ENCODE peak calls at places on chromosomes 12 and 14, in four cellular contexts. W, N, Q and G are unnamed samples.

GRCh38 chr12:132489078-132489601 is 811 bp upstream of the FBRSL1 start:
- DNase-seq in W (no peak), N (no peak), Q (peak; percentile 21), G (no peak)

GRCh38 chr12:47068539-47068938 is 10.9 kb upstream of the PCED1B start:
- DNase-seq in W (peak; percentile 50), N (peak; percentile 70), Q (no peak), G (no peak)

GRCh38 chr12:25372002-25372401 is 121.3 kb upstream of the KRAS start:
- DNase-seq in W (no peak), N (no peak), Q (no peak), G (no peak)

GRCh38 chr14:93957751-93958566 is 18.4 kb downstream of the ASB2 start:
- DNase-seq in W (no peak), N (no peak), Q (no peak), G (no peak)

GRCh38 chr12:133231001-133231400 is 4.7 kb downstream of the ANHX start:
- DNase-seq in W (no peak), N (no peak), Q (no peak), G (no peak)

GRCh38 chr12:90333384-90333783 is 621.6 kb downstream of the CCER1 start:
- DNase-seq in W (no peak), N (no peak), Q (no peak), G (no peak)

GRCh38 chr12:57760347-57760982 is 5.6 kb downstream of the MARCHF9 start:
- DNase-seq in W (peak; percentile 69), N (peak; percentile 52), Q (no peak), G (no peak)

GRCh38 chr14:63647696-63648410 is 6.2 kb upstream of the WDR89 start:
- DNase-seq in W (no peak), N (no peak), Q (no peak), G (peak; percentile 23)

GRCh38 chr12:112170376-112170775 is 45.0 kb downstream of the TRAFD1 start:
- DNase-seq in W (no peak), N (no peak), Q (no peak), G (no peak)

GRCh38 chr14:105087308-105087962 is 22.2 kb upstream of the GPR132 start:
- DNase-seq in W (peak; percentile 67), N (peak; percentile 40), Q (no peak), G (peak; percentile 56)

GRCh38 chr12:193282-193681 is 20.7 kb downstream of the SLC6A12 start:
- DNase-seq in W (no peak), N (no peak), Q (no peak), G (no peak)

GRCh38 chr14:73465833-73466532 is 7.6 kb upstream of the NUMB start:
- DNase-seq in W (no peak), N (no peak), Q (no peak), G (peak; percentile 59)

GRCh38 chr14:39229222-39229543 is 4.5 kb upstream of the MIA2 start:
- DNase-seq in W (no peak), N (no peak), Q (no peak), G (peak; percentile 7)

GRCh38 chr14:74491952-74492351 is 1.2 kb downstream of the NPC2 start:
- DNase-seq in W (no peak), N (no peak), Q (no peak), G (peak; percentile 40)

GRCh38 chr12:22990501-22990900 is 365.5 kb downstream of the ETNK1 start:
- DNase-seq in W (no peak), N (no peak), Q (no peak), G (no peak)

GRCh38 chr12:97426485-97427116 is 36.0 kb upstream of the RMST start:
- DNase-seq in W (peak; percentile 47), N (peak; percentile 41), Q (no peak), G (no peak)
- H3K14ac ChIP-seq in W (no peak overlapping the region), N (no peak overlapping the region), Q (no peak overlapping the region), G (no peak overlapping the region)

GRCh38 chr12:91729543-91729942 is 416.1 kb downstream of the BTG1 start:
- DNase-seq in W (no peak), N (no peak), Q (no peak), G (no peak)
- H3K14ac ChIP-seq in W (no peak overlapping the region), N (no peak overlapping the region), Q (no peak overlapping the region), G (no peak overlapping the region)

GRCh38 chr12:69417231-69417630 is 53.0 kb upstream of the FRS2 start:
- DNase-seq in W (no peak), N (no peak), Q (no peak), G (no peak)
- H3K14ac ChIP-seq in W (no peak overlapping the region), N (no peak overlapping the region), Q (no peak overlapping the region), G (peak overlapping the region; percentile 28)

GRCh38 chr12:50584135-50584534 is 79.3 kb downstream of the DIP2B start:
- DNase-seq in W (no peak), N (no peak), Q (no peak), G (no peak)

GRCh38 chr12:50579757-50580267 is 75.0 kb downstream of the DIP2B start:
- DNase-seq in W (no peak), N (no peak), Q (no peak), G (peak; percentile 60)

GRCh38 chr12:50580436-50580835 is 75.7 kb downstream of the DIP2B start:
- DNase-seq in W (no peak), N (no peak), Q (no peak), G (no peak)

GRCh38 chr12:50581226-50582184 is 76.7 kb downstream of the DIP2B start:
- DNase-seq in W (no peak), N (no peak), Q (no peak), G (peak; percentile 93)
- H3K14ac ChIP-seq in W (no peak overlapping the region), N (no peak overlapping the region), Q (no peak overlapping the region), G (peak overlapping the region; percentile 2)

DNA sequence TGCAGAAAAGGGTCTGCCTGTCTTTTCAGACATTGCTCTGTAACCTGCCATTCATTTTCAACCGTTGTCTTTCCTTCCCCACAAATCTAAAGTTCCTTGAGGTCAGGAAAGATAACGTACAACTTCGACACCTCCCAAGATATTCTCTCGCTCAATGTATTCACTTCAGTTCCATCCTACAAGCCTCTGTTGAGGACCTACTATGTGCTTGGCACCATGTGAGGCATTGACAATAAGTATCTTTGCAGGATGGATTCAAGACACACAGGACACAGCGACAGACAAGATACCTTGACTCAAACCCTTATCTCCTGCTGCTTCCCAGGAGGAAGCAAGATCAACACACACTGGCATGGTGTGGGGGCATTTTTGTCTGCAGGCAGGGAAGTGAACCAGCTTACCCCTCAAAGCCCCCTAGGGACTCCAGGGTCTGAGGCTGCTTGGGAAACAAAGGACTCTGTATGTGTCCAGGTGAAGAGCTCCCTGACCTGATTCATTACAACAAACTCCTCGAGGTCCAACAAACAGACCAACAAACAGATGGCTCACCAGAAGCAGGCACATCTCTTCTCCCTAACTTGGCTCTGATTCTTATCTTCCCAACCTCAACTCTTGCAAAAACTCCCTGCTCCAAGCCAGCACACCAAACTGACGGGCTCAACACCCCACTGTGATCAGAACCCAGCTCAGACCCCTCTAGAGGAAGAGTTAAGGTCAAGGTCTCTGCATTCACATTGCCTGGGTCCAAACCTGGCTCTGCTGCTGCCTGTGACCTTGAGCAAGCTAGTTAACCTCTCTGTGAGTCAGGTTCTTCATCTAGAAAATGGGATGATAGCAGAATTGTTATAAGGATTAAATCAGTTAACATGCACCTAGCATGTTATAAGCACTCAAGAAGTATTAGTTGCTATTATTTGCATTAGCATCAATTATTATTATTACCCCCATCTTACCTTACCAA is 6.3 kb downstream of the NUAK1 start:
- DNase-seq in W (no peak), N (no peak), Q (no peak), G (no peak)
- H3K14ac ChIP-seq in W (no peak overlapping the region), N (peak overlapping the region; percentile 74), Q (no peak overlapping the region), G (peak overlapping the region; percentile 49)

GRCh38 chr12:27334052-27334720 is 1.6 kb downstream of the BMAL2 start:
- DNase-seq in W (no peak), N (no peak), Q (no peak), G (no peak)

GRCh38 chr12:27331927-27332324 is 710 bp upstream of the BMAL2 start:
- DNase-seq in W (no peak), N (no peak), Q (no peak), G (no peak)

GRCh38 chr12:27331299-27331926 is 1.2 kb upstream of the BMAL2 start:
- DNase-seq in W (no peak), N (no peak), Q (no peak), G (peak; percentile 98)

GRCh38 chr12:27333311-27334009 is 824 bp downstream of the BMAL2 start:
- DNase-seq in W (peak; percentile 72), N (peak; percentile 56), Q (peak; percentile 9), G (no peak)

DNA sequence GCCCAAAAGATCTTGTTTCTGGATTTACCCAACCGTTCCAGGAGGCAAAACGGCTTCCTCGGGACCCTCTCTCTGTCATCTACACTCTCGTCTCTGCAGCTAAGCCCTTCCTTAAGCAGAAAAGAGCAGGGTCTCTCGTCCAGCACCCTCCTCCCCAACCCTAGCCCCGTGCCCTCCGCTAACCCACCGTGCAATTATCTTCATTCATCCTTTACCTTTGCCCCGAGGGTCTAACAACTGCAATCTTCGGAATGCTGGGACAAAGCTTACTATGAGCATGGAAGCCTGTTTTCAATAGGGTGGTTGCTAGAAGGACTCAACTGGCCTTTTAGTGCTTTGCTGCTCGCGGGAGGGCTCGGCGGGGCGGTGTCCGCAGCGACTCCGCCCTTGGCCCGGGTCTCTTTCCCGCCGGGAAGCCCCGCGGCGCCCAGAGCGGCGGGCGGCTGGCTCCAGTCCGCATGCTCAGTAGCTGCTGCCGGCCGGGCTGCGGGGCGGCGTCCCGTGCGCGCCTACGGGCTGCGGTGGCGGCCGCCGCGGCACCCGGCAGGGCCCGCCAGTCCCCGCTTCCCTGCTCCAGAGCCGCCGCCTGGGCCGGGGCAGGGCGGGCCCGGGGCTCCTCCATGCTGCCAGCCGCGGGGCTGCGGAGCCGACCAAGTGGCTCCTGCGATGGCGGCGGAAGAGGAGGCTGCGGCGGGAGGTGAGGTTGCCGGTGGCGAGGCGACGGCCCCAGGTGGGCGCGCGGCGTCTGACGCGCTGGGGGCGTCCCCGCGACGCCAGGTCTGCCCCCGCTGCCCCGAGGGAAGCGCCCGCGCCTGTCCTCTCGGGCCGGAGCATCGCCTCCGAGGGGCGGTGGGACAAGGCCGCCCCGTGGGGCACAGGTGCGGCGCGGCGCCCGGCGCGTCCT is at the start of gene BMAL2:
- DNase-seq in W (peak; percentile 80), N (peak; percentile 81), Q (peak; percentile 56), G (peak; percentile 43)
- H3K14ac ChIP-seq in W (no peak within 1 kb of the TSS), N (peak within 1 kb of the TSS; percentile 67), Q (no peak within 1 kb of the TSS), G (peak within 1 kb of the TSS; percentile 91)

DNA sequence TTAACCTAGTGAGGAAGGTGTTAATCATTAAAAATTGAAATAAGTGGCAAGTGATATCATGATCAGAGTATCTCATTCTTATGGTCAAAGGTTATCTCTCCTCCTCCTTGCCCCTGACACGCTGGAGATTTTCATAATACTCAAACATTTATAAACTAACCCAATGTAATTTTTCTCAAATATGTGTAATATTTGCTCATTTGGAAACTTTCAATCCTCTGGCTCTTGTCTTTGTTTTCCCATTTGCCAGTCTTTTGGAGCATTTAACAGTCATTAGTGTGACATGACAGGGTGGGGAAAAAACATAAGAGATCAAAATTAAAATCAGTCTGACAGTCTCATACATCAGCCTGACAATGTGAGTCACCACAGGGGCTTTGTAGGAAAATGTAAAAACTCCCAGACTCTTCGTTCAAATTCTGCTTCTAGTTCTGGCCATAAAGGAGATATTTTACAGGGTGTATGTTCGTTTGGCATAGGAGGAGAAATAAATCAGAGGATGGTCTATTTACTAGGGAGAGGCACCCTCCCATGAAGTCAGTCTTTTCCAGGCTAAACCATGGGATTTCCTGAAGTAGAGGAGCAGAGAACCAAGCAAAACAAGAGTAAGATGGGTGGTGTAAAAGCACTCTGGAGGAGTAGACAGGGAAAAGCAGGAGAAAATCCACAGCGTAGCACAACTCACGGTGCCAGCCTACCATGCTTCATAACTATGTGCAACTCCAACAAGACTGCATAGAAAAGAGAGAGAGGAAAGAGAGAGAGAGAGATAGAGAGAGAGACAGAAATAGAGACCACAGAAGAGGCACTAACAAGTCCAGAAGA is 369.2 kb upstream of the PDE3A start:
- DNase-seq in W (no peak), N (no peak), Q (no peak), G (no peak)
- H3K14ac ChIP-seq in W (no peak overlapping the region), N (no peak overlapping the region), Q (no peak overlapping the region), G (no peak overlapping the region)